ENCODE peak calls at places on chromosomes 16 and 17, in five cellular contexts. Y is heart right ventricle, T is kidney epithelial cell, W is fibroblast of pulmonary artery, L is testis. O is an unnamed sample.

GRCh38 chr16:87033021-87033471 is 284.1 kb downstream of the C16orf95 start:
- DNase-seq in Y (peak; percentile 17), T (no peak), W (no peak), L (no peak), O (no peak)

GRCh38 chr17:68698761-68699160 is 97.6 kb upstream of the FAM20A start:
- DNase-seq in W (peak; percentile 46), Y (peak; percentile 46), L (peak; percentile 24), T (no peak), O (no peak)

GRCh38 chr17:28507567-28508195 is 1.5 kb downstream of the FOXN1 start:
- DNase-seq in Y (no peak), W (no peak), T (no peak), L (no peak), O (no peak)

GRCh38 chr17:64180674-64181073 is 50.7 kb upstream of the ERN1 start:
- DNase-seq in W (no peak), Y (no peak), T (no peak), L (no peak), O (no peak)

GRCh38 chr16:66639091-66639885 is 34.8 kb downstream of the CMTM3 start:
- DNase-seq in Y (no peak), T (no peak), W (peak; percentile 36), L (no peak), O (no peak)

GRCh38 chr17:29163563-29163962 is 16.6 kb downstream of the MYO18A start:
- DNase-seq in T (no peak), Y (no peak), W (no peak), L (no peak), O (no peak)

GRCh38 chr17:42180922-42181850 is at the start of gene KCNH4:
- DNase-seq in W (peak; percentile 83), Y (peak; percentile 66), L (peak; percentile 82), T (no peak), O (no peak)

GRCh38 chr17:64393000-64393402 is 2.3 kb upstream of the PECAM1 start:
- DNase-seq in T (no peak), Y (no peak), W (no peak), L (no peak), O (no peak)

GRCh38 chr16:65521685-65522338 is 399.9 kb upstream of the CDH11 start:
- DNase-seq in T (no peak), Y (no peak), L (no peak), W (peak; percentile 26), O (no peak)

GRCh38 chr17:27206447-27206846 is 87.5 kb upstream of the WSB1 start:
- DNase-seq in Y (no peak), T (no peak), W (no peak), L (no peak), O (no peak)

GRCh38 chr16:87435399-87436224 is 43.5 kb downstream of the MAP1LC3B start:
- DNase-seq in L (no peak), Y (peak; percentile 12), W (peak; percentile 76), T (no peak), O (no peak)

GRCh38 chr17:31390748-31391495 is 553 bp upstream of the RAB11FIP4 start:
- DNase-seq in L (peak; percentile 14), T (no peak), Y (no peak), W (no peak), O (no peak)

GRCh38 chr17:82350182-82351030 is 8.6 kb upstream of the TEX19 start:
- DNase-seq in T (no peak), W (no peak), Y (no peak), L (no peak), O (no peak)

GRCh38 chr17:7177954-7178477 is 1.2 kb downstream of the ASGR1 start:
- DNase-seq in Y (peak; percentile 30), T (no peak), W (peak; percentile 31), L (no peak), O (no peak)

GRCh38 chr17:17780941-17781590 is 55.7 kb downstream of the SREBF1 start:
- DNase-seq in W (peak; percentile 78), T (peak; percentile 39), L (peak; percentile 34), Y (peak; percentile 35), O (no peak)

GRCh38 chr17:76709077-76709950 is 1.5 kb downstream of the MXRA7 start:
- DNase-seq in W (peak; percentile 95), L (peak; percentile 94), T (peak; percentile 97), Y (peak; percentile 91), O (no peak)

GRCh38 chr17:3879591-3880417 is 13.0 kb downstream of the CAMKK1 start:
- DNase-seq in W (no peak), T (no peak), L (no peak), Y (no peak), O (no peak)

GRCh38 chr16:56332464-56333079 is 92.8 kb downstream of the AMFR start:
- DNase-seq in W (peak; percentile 57), Y (peak; percentile 57), T (no peak), L (peak; percentile 90), O (no peak)

GRCh38 chr17:5580367-5580766 is 3.9 kb downstream of the NLRP1 start:
- DNase-seq in W (peak; percentile 74), T (no peak), Y (no peak), L (no peak), O (no peak)

GRCh38 chr17:4007346-4008081 is 43.3 kb upstream of the ATP2A3 start:
- DNase-seq in W (no peak), T (no peak), L (no peak), Y (no peak), O (no peak)

GRCh38 chr17:77449908-77450741 is 309.4 kb downstream of the SEC14L1 start:
- DNase-seq in T (no peak), Y (peak; percentile 83), W (peak; percentile 86), L (peak; percentile 97), O (no peak)

GRCh38 chr16:27436921-27437650 is 35.1 kb downstream of the IL21R start:
- DNase-seq in T (no peak), Y (no peak), L (peak; percentile 7), W (no peak), O (no peak)

GRCh38 chr16:86046901-86047300 is 147.9 kb downstream of the IRF8 start:
- DNase-seq in T (no peak), L (no peak), W (no peak), Y (no peak), O (no peak)

GRCh38 chr17:31857920-31858646 is 961 bp downstream of the COPRS start:
- DNase-seq in W (no peak), T (no peak), Y (no peak), L (no peak), O (no peak)

GRCh38 chr16:29318037-29318436 is 88.5 kb downstream of the NPIPB11 start:
- DNase-seq in T (no peak), W (no peak), L (no peak), Y (no peak), O (no peak)

GRCh38 chr16:81836279-81837054 is 57.4 kb downstream of the PLCG2 start:
- DNase-seq in L (no peak), W (no peak), T (no peak), Y (no peak), O (no peak)

GRCh38 chr17:32819787-32820186 is 57.1 kb downstream of the MYO1D start:
- DNase-seq in L (no peak), Y (no peak), T (no peak), W (no peak), O (no peak)

GRCh38 chr17:8719291-8720246 is 25.1 kb downstream of the CCDC42 start:
- DNase-seq in Y (no peak), W (no peak), T (no peak), L (no peak), O (no peak)

GRCh38 chr17:20263595-20263994 is 203.7 kb downstream of the LGALS9B start:
- DNase-seq in L (no peak), W (peak; percentile 31), Y (no peak), T (no peak), O (no peak)

GRCh38 chr17:60356947-60357346 is 35.0 kb downstream of the USP32 start:
- DNase-seq in W (peak; percentile 79), L (no peak), Y (no peak), T (no peak), O (no peak)

GRCh38 chr16:89297870-89298545 is 80.5 kb downstream of the ZNF778 start:
- DNase-seq in W (no peak), L (no peak), Y (no peak), T (no peak), O (no peak)

GRCh38 chr17:46795379-46795952 is 23.0 kb downstream of the WNT3 start:
- DNase-seq in T (no peak), L (no peak), Y (no peak), W (peak; percentile 13), O (no peak)

GRCh38 chr17:70076831-70077230 is 1.8 kb downstream of the KCNJ16 start:
- DNase-seq in W (no peak), Y (no peak), T (no peak), L (no peak), O (no peak)

GRCh38 chr17:76791053-76791980 is 53.4 kb downstream of the MFSD11 start:
- DNase-seq in T (peak; percentile 37), L (no peak), W (peak; percentile 36), Y (no peak), O (peak; percentile 54)

DNA sequence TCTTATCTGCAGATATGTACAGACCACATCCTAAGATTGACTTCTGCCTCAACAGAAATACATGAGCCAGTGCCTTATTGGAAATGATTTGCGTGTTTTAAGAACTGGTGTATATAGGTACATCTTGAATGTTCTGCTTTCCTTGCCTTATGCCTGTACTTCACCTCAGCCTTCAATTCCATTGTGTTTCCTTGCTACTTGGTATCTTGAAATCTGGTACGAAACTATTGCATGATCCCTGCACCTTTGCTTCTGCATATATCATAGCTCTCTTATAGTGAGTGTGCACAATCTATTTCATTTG is 1.5 kb downstream of the ATF7IP2 start:
- DNase-seq in T (no peak), Y (no peak), L (no peak), W (no peak), O (no peak)
- H3K4me3 ChIP-seq in T (peak overlapping the region; percentile 58), Y (peak overlapping the region; percentile 56), L (peak overlapping the region; percentile 84), W (peak overlapping the region; percentile 73), O (peak overlapping the region; percentile 92)

DNA sequence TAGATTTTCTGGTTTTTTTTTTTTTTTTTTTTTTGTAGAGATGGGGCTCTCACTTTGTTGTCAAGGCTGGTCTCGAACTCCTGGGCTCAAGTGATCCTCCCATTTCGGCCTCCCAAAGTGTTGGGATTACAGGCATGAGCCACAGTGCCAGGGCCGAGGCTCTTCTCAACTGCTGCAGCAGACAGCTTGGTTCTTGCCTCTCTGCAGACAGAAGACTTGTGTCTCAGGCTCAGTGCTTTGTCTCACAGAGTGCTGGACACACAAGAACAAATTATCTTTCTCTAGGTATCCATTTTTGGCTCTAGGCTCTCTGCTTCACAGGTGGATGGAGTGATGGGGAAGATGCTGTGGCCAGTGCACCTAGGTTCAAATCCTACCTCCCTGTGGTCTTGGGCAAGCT is 80.8 kb upstream of the RNU2-1 start:
- DNase-seq in T (no peak), Y (no peak), L (no peak), W (no peak), O (no peak)
- H3K4me3 ChIP-seq in T (no peak overlapping the region), Y (no peak overlapping the region), L (no peak overlapping the region), W (no peak overlapping the region), O (no peak overlapping the region)

GRCh38 chr16:1379054-1379862 is 27.5 kb downstream of the GNPTG start:
- DNase-seq in Y (peak; percentile 85), T (peak; percentile 34), W (peak; percentile 74), L (peak; percentile 84), O (no peak)

GRCh38 chr16:1378087-1378803 is 26.5 kb downstream of the GNPTG start:
- DNase-seq in Y (no peak), L (no peak), T (no peak), W (no peak), O (no peak)

GRCh38 chr16:1378804-1379053 is 27.0 kb downstream of the GNPTG start:
- DNase-seq in Y (no peak), L (no peak), T (no peak), W (no peak), O (peak; percentile 21)

GRCh38 chr16:1380195-1380594 is 28.5 kb downstream of the GNPTG start:
- DNase-seq in L (no peak), W (no peak), T (no peak), Y (no peak), O (no peak)

GRCh38 chr16:1379863-1380174 is 28.1 kb downstream of the GNPTG start:
- DNase-seq in Y (no peak), T (no peak), L (no peak), W (no peak), O (no peak)
- H3K4me3 ChIP-seq in Y (peak overlapping the region; percentile 40), T (peak overlapping the region; percentile 62), L (peak overlapping the region; percentile 62), W (peak overlapping the region; percentile 24), O (peak overlapping the region; percentile 36)

GRCh38 chr17:40101367-40102210 is 1.2 kb upstream of the NR1D1 start:
- DNase-seq in L (no peak), W (no peak), T (no peak), Y (no peak), O (no peak)
- H3K4me3 ChIP-seq in L (peak overlapping the region; percentile 92), W (peak overlapping the region; percentile 89), T (no peak overlapping the region), Y (peak overlapping the region; percentile 85), O (peak overlapping the region; percentile 92)

O was measured in retinal pigment epithelial cell.